ENCODE peak calls at places on chromosomes 4 and X, in five cellular contexts. G, D, R, J and W are unnamed samples.

GRCh38 chr4:8195841-8196460 is 3.1 kb upstream of the SH3TC1 start:
- DNase-seq in G (no peak), D (no peak), R (peak), J (no peak), W (no peak)

GRCh38 chrX:115311666-115312065 is 22.2 kb downstream of the LUZP4 start:
- DNase-seq in G (peak), D (no peak), R (no peak), J (no peak), W (no peak)

GRCh38 chr4:139301821-139302611 is at the start of gene NDUFC1:
- DNase-seq in G (peak), D (peak), R (peak), J (peak), W (peak)

GRCh38 chr4:81131066-81131465 is 84.0 kb downstream of the PRKG2 start:
- DNase-seq in G (no peak), D (no peak), R (no peak), J (no peak), W (no peak)

GRCh38 chr4:6461301-6462165 is 10.9 kb downstream of the PPP2R2C start:
- DNase-seq in G (no peak), D (peak), R (no peak), J (peak), W (no peak)

GRCh38 chr4:185792384-185793146 is 19.4 kb downstream of the SORBS2 start:
- DNase-seq in G (no peak), D (no peak), R (peak), J (no peak), W (no peak)

GRCh38 chr4:98446499-98447375 is 185.6 kb downstream of the RAP1GDS1 start:
- DNase-seq in G (no peak), D (no peak), R (no peak), J (no peak), W (no peak)

GRCh38 chr4:187183351-187183750 is 459.7 kb upstream of the FAT1 start:
- DNase-seq in G (no peak), D (no peak), R (no peak), J (no peak), W (no peak)

GRCh38 chr4:69934150-69934549 is 3.3 kb downstream of the CSN1S1 start:
- DNase-seq in G (no peak), D (no peak), R (no peak), J (no peak), W (no peak)

GRCh38 chr4:123449780-123450179 is 53.2 kb downstream of the SPRY1 start:
- DNase-seq in G (no peak), D (no peak), R (peak), J (no peak), W (no peak)

GRCh38 chr4:58981828-58982227 is 1871.6 kb upstream of the IGFBP7 start:
- DNase-seq in G (no peak), D (no peak), R (no peak), J (no peak), W (no peak)

GRCh38 chrX:15751160-15751819 is 13.2 kb downstream of the CA5B start:
- DNase-seq in G (no peak), D (no peak), R (peak), J (no peak), W (no peak)

GRCh38 chr4:88514557-88515511 is 8.7 kb downstream of the PYURF start:
- DNase-seq in G (no peak), D (no peak), R (no peak), J (no peak), W (no peak)

GRCh38 chrX:23799469-23800065 is 16.6 kb downstream of the SAT1 start:
- DNase-seq in G (no peak), D (no peak), R (no peak), J (no peak), W (no peak)

GRCh38 chr4:53361451-53361850 is 4.4 kb downstream of the SCFD2 start:
- DNase-seq in G (no peak), D (no peak), R (no peak), J (no peak), W (no peak)

GRCh38 chr4:7043521-7044414 is 596 bp downstream of the TADA2B start:
- DNase-seq in G (no peak), D (peak), R (peak), J (peak), W (no peak)

GRCh38 chrX:9873360-9873759 is 87.1 kb downstream of the SHROOM2 start:
- DNase-seq in G (no peak), D (no peak), R (no peak), J (no peak), W (no peak)

GRCh38 chrX:9873952-9874351 is 87.7 kb downstream of the SHROOM2 start:
- DNase-seq in G (no peak), D (no peak), R (peak), J (no peak), W (peak)

GRCh38 chrX:9875801-9876200 is 89.6 kb downstream of the SHROOM2 start:
- DNase-seq in G (no peak), D (no peak), R (no peak), J (no peak), W (no peak)

GRCh38 chrX:9876205-9876604 is 90.0 kb downstream of the SHROOM2 start:
- DNase-seq in G (no peak), D (no peak), R (no peak), J (no peak), W (no peak)

GRCh38 chrX:9874483-9874882 is 88.3 kb downstream of the SHROOM2 start:
- DNase-seq in G (no peak), D (no peak), R (no peak), J (no peak), W (no peak)
- TF ChIP-seq CTCF in G (no peak), D (no peak), R (no peak), J (no peak), W (no peak)

DNA sequence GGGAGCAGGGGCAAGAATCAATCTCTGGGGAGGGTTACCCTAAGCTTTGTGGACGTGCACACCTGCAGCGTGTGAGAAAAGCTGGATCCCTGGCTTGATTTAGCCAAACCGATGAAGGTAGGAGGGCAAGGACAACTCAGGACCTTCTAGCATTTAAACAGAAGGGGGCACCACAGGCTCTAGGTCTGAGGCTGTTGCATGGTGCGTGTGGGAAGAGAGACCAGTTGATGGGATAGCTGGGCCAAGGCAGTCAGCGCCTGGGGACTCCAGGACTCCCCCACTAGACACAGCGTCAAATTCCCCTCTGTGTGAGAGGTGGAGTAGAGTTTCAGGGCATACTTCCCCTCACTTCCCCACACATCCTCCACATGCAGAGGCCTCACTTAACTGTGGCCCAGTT is 4.3 kb downstream of the GABRQ start:
- DNase-seq in G (no peak), D (no peak), R (peak), J (no peak), W (no peak)
- TF ChIP-seq CTCF in G (no peak), D (no peak), R (peak), J (no peak), W (peak)

DNA sequence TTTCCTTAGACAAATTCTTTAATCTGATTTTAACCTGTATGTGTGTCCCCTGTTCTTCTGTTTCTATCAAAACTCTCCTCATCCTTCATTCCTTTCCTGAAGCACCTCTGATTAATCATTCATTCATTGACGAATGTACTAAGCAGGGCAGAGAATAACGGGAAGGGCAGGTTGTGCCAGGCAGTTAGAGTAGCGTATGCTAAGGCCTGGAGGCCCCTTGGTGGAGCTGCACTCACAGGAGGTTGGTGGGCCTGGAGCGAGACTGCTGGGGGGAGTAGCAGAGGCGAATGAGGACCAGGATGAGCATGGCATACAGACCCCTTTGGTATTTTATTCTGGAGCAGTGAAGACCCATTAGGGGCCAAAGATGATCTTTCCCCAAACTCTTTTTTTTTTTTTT is 22.5 kb downstream of the PTTG2 start:
- DNase-seq in G (no peak), D (no peak), R (no peak), J (no peak), W (no peak)
- TF ChIP-seq CTCF in G (no peak), D (no peak), R (no peak), J (no peak), W (no peak)

GRCh38 chrX:100072286-100072685 is 337.8 kb downstream of the PCDH19 start:
- DNase-seq in G (no peak), D (no peak), R (no peak), J (no peak), W (no peak)
- TF ChIP-seq CTCF in G (no peak), D (no peak), R (no peak), J (no peak), W (no peak)

DNA sequence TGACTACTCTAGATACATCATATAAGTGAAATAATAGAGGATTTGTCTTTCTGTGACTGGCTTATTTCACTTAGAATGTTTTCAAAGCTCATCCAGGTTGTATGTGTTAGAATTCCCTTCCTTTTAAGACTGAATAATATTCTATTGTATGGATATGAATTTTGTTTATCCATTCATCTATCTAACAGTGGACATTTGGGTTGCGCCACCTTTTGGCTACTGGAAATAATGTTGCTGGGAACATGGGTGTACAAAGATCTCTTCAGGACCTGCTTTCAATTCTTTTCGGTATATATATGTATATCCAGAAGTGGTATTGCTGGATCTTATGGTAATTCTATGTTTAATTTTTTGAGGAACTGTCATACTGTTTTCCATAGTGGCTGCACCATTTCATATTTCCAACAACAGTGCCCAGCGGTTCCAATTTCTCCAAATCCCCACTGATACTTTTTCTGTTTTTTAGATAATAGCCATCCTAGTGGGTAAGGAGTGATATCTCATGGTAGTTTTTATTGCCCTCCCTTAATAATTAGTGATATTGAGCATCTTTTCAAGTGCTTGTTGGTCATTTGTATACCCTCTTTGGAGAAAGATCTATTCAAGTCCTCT is 3.4 kb upstream of the SCD5 start:
- DNase-seq in G (no peak), D (no peak), R (peak), J (no peak), W (no peak)
- TF ChIP-seq CTCF in G (peak), D (no peak), R (peak), J (no peak), W (peak)

DNA sequence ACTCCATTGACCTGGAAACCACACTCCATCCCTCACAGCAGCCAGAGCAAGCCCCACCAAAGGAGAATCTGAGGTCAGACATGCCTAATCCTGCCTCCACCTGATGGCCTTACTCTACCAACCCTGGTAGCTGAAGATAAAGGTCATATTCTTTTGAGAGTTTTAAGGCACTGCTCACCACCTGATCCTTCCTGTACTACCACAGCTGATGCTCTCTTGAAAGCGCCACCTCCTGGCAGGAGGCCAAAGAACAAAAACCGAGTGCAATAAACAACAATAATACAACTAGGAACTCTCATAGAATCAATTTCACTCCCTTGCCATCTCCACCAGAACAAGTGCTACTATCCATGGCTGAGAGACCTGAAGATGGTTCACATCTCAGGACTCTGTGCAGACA is 301.6 kb downstream of the NAF1 start:
- DNase-seq in G (no peak), D (no peak), R (no peak), J (no peak), W (no peak)
- TF ChIP-seq CTCF in G (no peak), D (no peak), R (no peak), J (no peak), W (peak)

GRCh38 chrX:13092455-13092941 is 48.1 kb upstream of the FAM9C start:
- DNase-seq in G (no peak), D (no peak), R (no peak), J (peak), W (peak)
- TF ChIP-seq CTCF in G (no peak), D (no peak), R (no peak), J (no peak), W (peak)

GRCh38 chrX:102651968-102652744 is 873 bp downstream of the GPRASP1 start:
- DNase-seq in G (peak), D (peak), R (peak), J (no peak), W (no peak)
- TF ChIP-seq CTCF in G (peak), D (peak), R (peak), J (no peak), W (no peak)